ENCODE peak calls at places on chromosomes 4 and X, in seven cellular contexts. R is body of pancreas; G is hepatocyte; O is ascending aorta; U is pancreas; M is endodermal cell; B is CD4-positive, alpha-beta memory T cell. Q is an unnamed sample.

GRCh38 chr4:74531952-74532794 is 87.2 kb downstream of the AREG start:
- DNase-seq in R (no peak), U (no peak), M (peak; percentile 64), B (peak; percentile 14), G (peak; percentile 73), O (no peak), Q (peak; percentile 5)

GRCh38 chrX:111282991-111283390 is 12.7 kb upstream of the CAPN6 start:
- DNase-seq in U (no peak), G (no peak), B (no peak), R (no peak), O (no peak), M (no peak), Q (no peak)

GRCh38 chr4:74189331-74190043 is 31.6 kb downstream of the MTHFD2L start:
- DNase-seq in U (no peak), R (no peak), O (no peak), G (peak; percentile 78), M (no peak), B (peak; percentile 29), Q (no peak)

GRCh38 chr4:4782969-4783368 is 76.5 kb upstream of the MSX1 start:
- DNase-seq in O (no peak), U (no peak), R (no peak), B (no peak), M (no peak), G (no peak), Q (no peak)

GRCh38 chr4:184328022-184328736 is 110.5 kb upstream of the ENPP6 start:
- DNase-seq in U (no peak), O (no peak), M (peak; percentile 18), B (no peak), R (no peak), G (no peak), Q (no peak)

GRCh38 chr4:111780965-111781364 is 364.3 kb upstream of the FAM241A start:
- DNase-seq in B (no peak), G (no peak), U (no peak), R (no peak), O (no peak), M (no peak), Q (no peak)

GRCh38 chrX:153761863-153762262 is 2.2 kb upstream of the PLXNB3 start:
- DNase-seq in O (no peak), U (no peak), B (no peak), M (peak; percentile 26), R (no peak), G (no peak), Q (no peak)

GRCh38 chr4:94833394-94833793 is 75.6 kb downstream of the BMPR1B start:
- DNase-seq in G (no peak), O (no peak), B (no peak), U (no peak), M (no peak), R (no peak), Q (no peak)

GRCh38 chrX:119391279-119391678 is 7.9 kb upstream of the SLC25A43 start:
- DNase-seq in R (peak; percentile 47), M (no peak), U (no peak), G (no peak), O (no peak), B (no peak), Q (no peak)

GRCh38 chrX:149487292-149487691 is 17.8 kb downstream of the IDS start:
- DNase-seq in U (no peak), B (peak; percentile 13), M (peak; percentile 57), R (no peak), G (no peak), O (no peak), Q (no peak)

GRCh38 chr4:107349266-107349665 is 313.2 kb upstream of the DKK2 start:
- DNase-seq in R (no peak), G (no peak), O (no peak), M (no peak), U (no peak), B (no peak), Q (no peak)

GRCh38 chr4:126957555-126958440 is 675.0 kb upstream of the INTU start:
- DNase-seq in M (no peak), G (no peak), B (no peak), O (no peak), U (no peak), R (no peak), Q (no peak)

GRCh38 chr4:169795585-169795984 is 37.8 kb upstream of the HPF1 start:
- DNase-seq in U (no peak), M (no peak), O (no peak), B (no peak), G (no peak), R (no peak), Q (no peak)

GRCh38 chr4:76595435-76595834 is 160.4 kb downstream of the SHROOM3 start:
- DNase-seq in G (no peak), O (no peak), U (no peak), B (no peak), M (no peak), R (no peak), Q (no peak)

GRCh38 chrX:154712781-154713391 is 38.0 kb downstream of the GAB3 start:
- DNase-seq in U (no peak), R (no peak), B (peak; percentile 56), O (no peak), G (no peak), M (no peak), Q (peak; percentile 8)

DNA sequence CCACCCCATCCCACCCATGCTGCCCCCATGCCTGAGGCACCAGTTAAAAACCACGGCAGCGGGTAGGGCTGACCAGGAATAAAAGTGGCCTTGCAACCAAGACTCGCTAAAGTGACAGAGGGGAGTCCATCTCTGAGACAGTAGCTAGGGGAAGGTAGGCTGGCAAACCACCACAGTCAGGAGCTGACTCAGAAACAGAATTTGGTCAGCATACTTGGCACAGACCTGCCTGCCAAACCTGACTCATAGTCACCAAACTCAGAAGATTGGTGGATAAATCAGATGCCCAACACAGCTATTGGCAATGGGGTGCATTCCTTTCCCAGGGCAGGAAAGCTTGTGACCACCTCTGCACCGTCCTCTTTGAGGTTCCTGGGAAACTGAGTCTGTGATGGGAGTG is 193.8 kb downstream of the BCOR start:
- DNase-seq in R (no peak), B (no peak), G (no peak), U (no peak), O (no peak), M (no peak), Q (no peak)
- H3K4me1 ChIP-seq in R (peaks cover 16% of the 10 kb centered on the region), B (no peaks in the 10 kb centered on the region), G (peaks cover 63% of the 10 kb centered on the region), U (no peaks in the 10 kb centered on the region), O (peaks cover 13% of the 10 kb centered on the region), M (no peaks in the 10 kb centered on the region), Q (no peaks in the 10 kb centered on the region)

GRCh38 chr4:5798946-5799345 is 87.9 kb downstream of the EVC start:
- DNase-seq in G (no peak), B (no peak), O (peak; percentile 43), U (no peak), M (no peak), R (no peak), Q (no peak)
- H3K36me3 ChIP-seq in G (no peaks in the 10 kb centered on the region), B (no peaks in the 10 kb centered on the region), O (peaks cover 62% of the 10 kb centered on the region), U (peaks cover 2% of the 10 kb centered on the region), M (peaks cover 4% of the 10 kb centered on the region), R (no peaks in the 10 kb centered on the region), Q (no peaks in the 10 kb centered on the region)

DNA sequence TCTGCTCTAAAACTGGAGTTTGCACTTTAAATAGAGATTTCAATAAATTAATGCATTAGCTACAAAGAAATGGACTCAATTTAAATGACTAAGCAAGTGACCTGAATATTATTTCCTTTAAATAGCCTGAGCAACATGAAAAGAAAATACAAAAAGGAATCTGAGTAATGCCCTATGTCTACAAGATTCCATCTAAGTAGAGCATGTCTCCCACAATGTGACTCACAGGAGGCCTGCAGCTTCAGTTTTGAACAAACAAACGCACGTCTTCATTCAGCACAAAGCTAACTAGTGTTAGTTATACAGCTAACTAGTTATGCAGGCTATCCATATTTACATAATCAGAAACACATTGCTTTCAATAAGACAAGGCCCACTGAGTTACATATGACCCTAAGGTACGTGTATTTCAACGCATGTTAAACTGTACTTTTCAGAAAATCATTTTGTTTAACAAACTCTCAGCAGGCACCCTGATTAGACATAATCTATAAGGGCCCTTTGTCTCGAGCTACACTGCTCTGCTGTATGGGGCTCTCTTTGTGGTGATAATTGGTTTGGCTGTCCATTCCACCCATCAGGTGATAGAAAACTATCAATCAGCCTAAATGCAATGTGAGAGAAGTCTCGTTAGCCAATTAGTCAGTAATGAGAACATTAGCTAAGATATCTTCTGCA is 116.5 kb downstream of the MAML3 start:
- DNase-seq in G (peak; percentile 64), U (no peak), O (no peak), B (no peak), M (no peak), R (no peak), Q (no peak)
- H3K27ac ChIP-seq in G (peak overlapping the region; percentile 83), U (no peak overlapping the region), O (peak overlapping the region; percentile 63), B (no peak overlapping the region), M (no peak overlapping the region), R (peak overlapping the region; percentile 41), Q (no peak overlapping the region)

GRCh38 chrX:115367455-115367854 is 77.9 kb downstream of the LUZP4 start:
- DNase-seq in B (no peak), G (no peak), M (no peak), U (no peak), R (no peak), O (no peak), Q (no peak)
- H3K4me1 ChIP-seq in B (no peaks in the 10 kb centered on the region), G (peaks cover 6% of the 10 kb centered on the region), M (no peaks in the 10 kb centered on the region), U (no peaks in the 10 kb centered on the region), R (no peaks in the 10 kb centered on the region), O (no peaks in the 10 kb centered on the region), Q (no peaks in the 10 kb centered on the region)

GRCh38 chr4:153573221-153573620 is 107.1 kb downstream of the TMEM131L start:
- DNase-seq in R (no peak), M (no peak), G (no peak), U (peak; percentile 33), O (no peak), B (no peak), Q (no peak)
- H3K36me3 ChIP-seq in R (no peaks in the 10 kb centered on the region), M (no peaks in the 10 kb centered on the region), G (no peaks in the 10 kb centered on the region), U (no peaks in the 10 kb centered on the region), O (no peaks in the 10 kb centered on the region), B (no peaks in the 10 kb centered on the region), Q (no peaks in the 10 kb centered on the region)

GRCh38 chrX:38805294-38806053 is 4.2 kb downstream of the MID1IP1 start:
- DNase-seq in M (peak; percentile 53), O (peak; percentile 83), B (peak; percentile 71), U (peak; percentile 72), G (peak; percentile 77), R (peak; percentile 67), Q (peak; percentile 43)
- H3K27ac ChIP-seq in M (peak overlapping the region; percentile 44), O (peak overlapping the region; percentile 91), B (peak overlapping the region; percentile 80), U (peak overlapping the region; percentile 74), G (peak overlapping the region; percentile 96), R (peak overlapping the region; percentile 94), Q (peak overlapping the region; percentile 79)

GRCh38 chr4:1859389-1859753 is 3.4 kb upstream of the LETM1 start:
- DNase-seq in G (peak; percentile 3), O (no peak), U (no peak), M (no peak), B (no peak), R (no peak), Q (no peak)

GRCh38 chr4:1864076-1865008 is 6.9 kb upstream of the NSD2 start:
- DNase-seq in R (no peak), O (no peak), U (no peak), G (peak; percentile 34), B (no peak), M (no peak), Q (no peak)

GRCh38 chr4:1863297-1864033 is 7.5 kb upstream of the LETM1 start:
- DNase-seq in O (no peak), G (peak; percentile 3), U (no peak), M (no peak), R (no peak), B (no peak), Q (no peak)

GRCh38 chr4:1862961-1863296 is 7.0 kb upstream of the LETM1 start:
- DNase-seq in M (no peak), R (no peak), G (no peak), B (no peak), O (no peak), U (no peak), Q (no peak)

GRCh38 chr4:1862055-1862911 is 6.3 kb upstream of the LETM1 start:
- DNase-seq in G (peak; percentile 1), R (no peak), B (no peak), U (no peak), M (peak; percentile 67), O (no peak), Q (peak; percentile 56)
- H3K4me1 ChIP-seq in G (peaks cover 37% of the 10 kb centered on the region), R (peaks cover 9% of the 10 kb centered on the region), B (peaks cover 25% of the 10 kb centered on the region), U (peaks cover 2% of the 10 kb centered on the region), M (peaks cover 13% of the 10 kb centered on the region), O (peaks cover 3% of the 10 kb centered on the region), Q (peaks cover 25% of the 10 kb centered on the region)

Q was measured in CD8-positive, alpha-beta memory T cell.